ENCODE peak calls at places on chromosomes 3 and 15, in eight cellular contexts. One of them, this sample, is unnamed.
A peak's percentile ranks its signal among the peaks of the same experiment; 100 is the strongest.

GRCh38 chr3:182305881-182306665 is 487.2 kb upstream of the ATP11B start:
- DNase-seq in HFF-Myc: no peak
- DNase-seq in cardiac muscle cell: no peak
- DNase-seq in choroid plexus epithelial cell: no peak
- DNase-seq in colonic mucosa: no peak
- DNase-seq in GM12865: no peak
- DNase-seq in upper lobe of right lung: no peak
- DNase-seq in thoracic aorta: no peak
- DNase-seq in this sample: no peak

GRCh38 chr15:76195506-76196285 is 115.6 kb downstream of the ETFA start:
- DNase-seq in HFF-Myc: no peak
- DNase-seq in colonic mucosa: no peak
- DNase-seq in choroid plexus epithelial cell: no peak
- DNase-seq in upper lobe of right lung: no peak
- DNase-seq in GM12865: no peak
- DNase-seq in cardiac muscle cell: no peak
- DNase-seq in thoracic aorta: no peak
- DNase-seq in this sample: no peak

GRCh38 chr15:57026016-57026602 is 107.7 kb downstream of the TCF12 start:
- DNase-seq in cardiac muscle cell: no peak
- DNase-seq in GM12865: no peak
- DNase-seq in HFF-Myc: no peak
- DNase-seq in colonic mucosa: no peak
- DNase-seq in upper lobe of right lung: no peak
- DNase-seq in choroid plexus epithelial cell: no peak
- DNase-seq in thoracic aorta: no peak
- DNase-seq in this sample: no peak

GRCh38 chr15:55770261-55770660 is 27.3 kb upstream of the PRTG start:
- DNase-seq in choroid plexus epithelial cell: peak; percentile 44
- DNase-seq in upper lobe of right lung: no peak
- DNase-seq in thoracic aorta: no peak
- DNase-seq in colonic mucosa: no peak
- DNase-seq in GM12865: no peak
- DNase-seq in cardiac muscle cell: peak; percentile 34
- DNase-seq in HFF-Myc: peak; percentile 93
- DNase-seq in this sample: no peak

GRCh38 chr3:59540241-59540640 is 490.4 kb upstream of the CFAP20DC start:
- DNase-seq in thoracic aorta: no peak
- DNase-seq in HFF-Myc: no peak
- DNase-seq in GM12865: no peak
- DNase-seq in upper lobe of right lung: no peak
- DNase-seq in colonic mucosa: no peak
- DNase-seq in cardiac muscle cell: no peak
- DNase-seq in choroid plexus epithelial cell: peak; percentile 64
- DNase-seq in this sample: no peak

GRCh38 chr15:46091860-46092450 is 457.1 kb downstream of the SQOR start:
- DNase-seq in cardiac muscle cell: peak; percentile 29
- DNase-seq in colonic mucosa: peak; percentile 54
- DNase-seq in HFF-Myc: peak; percentile 15
- DNase-seq in thoracic aorta: no peak
- DNase-seq in GM12865: peak; percentile 25
- DNase-seq in choroid plexus epithelial cell: peak; percentile 5
- DNase-seq in upper lobe of right lung: no peak
- DNase-seq in this sample: no peak

GRCh38 chr3:136752046-136752326 is 192 bp downstream of the STAG1 start:
- DNase-seq in cardiac muscle cell: no peak
- DNase-seq in HFF-Myc: no peak
- DNase-seq in GM12865: no peak
- DNase-seq in colonic mucosa: no peak
- DNase-seq in upper lobe of right lung: no peak
- DNase-seq in choroid plexus epithelial cell: no peak
- DNase-seq in thoracic aorta: no peak
- DNase-seq in this sample: no peak

GRCh38 chr3:49353022-49353421 is 5.1 kb downstream of the GPX1 start:
- DNase-seq in thoracic aorta: no peak
- DNase-seq in GM12865: no peak
- DNase-seq in upper lobe of right lung: no peak
- DNase-seq in cardiac muscle cell: no peak
- DNase-seq in HFF-Myc: no peak
- DNase-seq in colonic mucosa: no peak
- DNase-seq in choroid plexus epithelial cell: no peak
- DNase-seq in this sample: no peak

GRCh38 chr3:1611824-1612223 is 486.8 kb upstream of the CNTN4 start:
- DNase-seq in upper lobe of right lung: no peak
- DNase-seq in colonic mucosa: no peak
- DNase-seq in GM12865: no peak
- DNase-seq in HFF-Myc: no peak
- DNase-seq in choroid plexus epithelial cell: no peak
- DNase-seq in thoracic aorta: no peak
- DNase-seq in cardiac muscle cell: no peak
- DNase-seq in this sample: no peak

DNA sequence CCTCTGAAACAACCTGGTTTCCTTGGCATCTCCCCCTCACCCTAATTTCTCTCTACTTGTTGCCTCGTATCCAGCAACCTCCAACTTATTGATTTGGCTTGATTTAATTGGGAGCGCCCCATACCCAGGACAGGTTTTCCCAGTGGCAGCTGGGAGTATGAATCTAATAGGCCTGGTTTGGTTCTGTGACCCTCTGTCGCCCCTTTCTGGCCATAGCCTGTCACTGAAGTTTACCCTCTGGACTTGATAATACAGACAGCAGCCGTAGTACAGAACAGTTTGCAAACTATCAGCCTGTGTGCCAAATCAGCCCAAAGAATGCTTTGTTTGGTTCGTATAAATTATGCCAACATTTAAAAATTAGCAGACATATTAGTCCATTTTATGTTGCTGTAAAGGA is 525.1 kb upstream of the GOLIM4 start:
- DNase-seq in GM12865: peak; percentile 51
- DNase-seq in thoracic aorta: no peak
- DNase-seq in HFF-Myc: no peak
- DNase-seq in upper lobe of right lung: no peak
- DNase-seq in colonic mucosa: peak; percentile 21
- DNase-seq in cardiac muscle cell: peak; percentile 37
- DNase-seq in choroid plexus epithelial cell: peak; percentile 22
- DNase-seq in this sample: peak; percentile 7
- TF ChIP-seq CTCF in GM12865: peak; percentile 56
- TF ChIP-seq CTCF in thoracic aorta: no peak
- TF ChIP-seq CTCF in HFF-Myc: peak; percentile 35
- TF ChIP-seq CTCF in upper lobe of right lung: peak; percentile 10
- TF ChIP-seq CTCF in colonic mucosa: no peak
- TF ChIP-seq CTCF in cardiac muscle cell: peak; percentile 55
- TF ChIP-seq CTCF in choroid plexus epithelial cell: peak; percentile 52
- TF ChIP-seq CTCF in this sample: peak; percentile 83

GRCh38 chr3:152196782-152197181 is 71.9 kb upstream of the MBNL1 start:
- DNase-seq in upper lobe of right lung: no peak
- DNase-seq in choroid plexus epithelial cell: no peak
- DNase-seq in cardiac muscle cell: no peak
- DNase-seq in thoracic aorta: no peak
- DNase-seq in colonic mucosa: no peak
- DNase-seq in HFF-Myc: no peak
- DNase-seq in GM12865: peak; percentile 80
- DNase-seq in this sample: no peak
- H3K4me3 ChIP-seq in upper lobe of right lung: peak overlapping the region; percentile 17
- H3K4me3 ChIP-seq in choroid plexus epithelial cell: no peak overlapping the region
- H3K4me3 ChIP-seq in cardiac muscle cell: no peak overlapping the region
- H3K4me3 ChIP-seq in thoracic aorta: peak overlapping the region; percentile 62
- H3K4me3 ChIP-seq in colonic mucosa: no peak overlapping the region
- H3K4me3 ChIP-seq in HFF-Myc: no peak overlapping the region
- H3K4me3 ChIP-seq in GM12865: peak overlapping the region; percentile 47
- H3K4me3 ChIP-seq in this sample: no peak overlapping the region

GRCh38 chr3:51391075-51391565 is at the start of gene RBM15B:
- DNase-seq in choroid plexus epithelial cell: peak; percentile 98
- DNase-seq in upper lobe of right lung: peak; percentile 99
- DNase-seq in GM12865: peak; percentile 98
- DNase-seq in thoracic aorta: peak; percentile 81
- DNase-seq in colonic mucosa: peak; percentile 97
- DNase-seq in HFF-Myc: peak; percentile 81
- DNase-seq in cardiac muscle cell: peak; percentile 98
- DNase-seq in this sample: peak; percentile 41
- TF ChIP-seq CTCF in choroid plexus epithelial cell: peak; percentile 82
- TF ChIP-seq CTCF in upper lobe of right lung: peak; percentile 89
- TF ChIP-seq CTCF in GM12865: peak; percentile 94
- TF ChIP-seq CTCF in thoracic aorta: peak; percentile 81
- TF ChIP-seq CTCF in colonic mucosa: peak; percentile 74
- TF ChIP-seq CTCF in HFF-Myc: peak; percentile 79
- TF ChIP-seq CTCF in cardiac muscle cell: peak; percentile 85
- TF ChIP-seq CTCF in this sample: peak; percentile 70

GRCh38 chr3:130758624-130759023 is 12.0 kb upstream of the PIK3R4 start:
- DNase-seq in colonic mucosa: no peak
- DNase-seq in thoracic aorta: no peak
- DNase-seq in HFF-Myc: no peak
- DNase-seq in upper lobe of right lung: no peak
- DNase-seq in GM12865: peak; percentile 8
- DNase-seq in cardiac muscle cell: no peak
- DNase-seq in choroid plexus epithelial cell: no peak
- DNase-seq in this sample: no peak
- H3K4me3 ChIP-seq in colonic mucosa: no peak overlapping the region
- H3K4me3 ChIP-seq in thoracic aorta: no peak overlapping the region
- H3K4me3 ChIP-seq in HFF-Myc: no peak overlapping the region
- H3K4me3 ChIP-seq in upper lobe of right lung: no peak overlapping the region
- H3K4me3 ChIP-seq in GM12865: no peak overlapping the region
- H3K4me3 ChIP-seq in cardiac muscle cell: no peak overlapping the region
- H3K4me3 ChIP-seq in choroid plexus epithelial cell: no peak overlapping the region
- H3K4me3 ChIP-seq in this sample: no peak overlapping the region

GRCh38 chr3:10703875-10704274 is 112.2 kb upstream of the SLC6A11 start:
- DNase-seq in choroid plexus epithelial cell: peak; percentile 46
- DNase-seq in GM12865: peak; percentile 4
- DNase-seq in colonic mucosa: no peak
- DNase-seq in cardiac muscle cell: peak; percentile 45
- DNase-seq in thoracic aorta: no peak
- DNase-seq in HFF-Myc: no peak
- DNase-seq in upper lobe of right lung: no peak
- DNase-seq in this sample: no peak
- TF ChIP-seq CTCF in choroid plexus epithelial cell: peak; percentile 48
- TF ChIP-seq CTCF in GM12865: peak; percentile 35
- TF ChIP-seq CTCF in colonic mucosa: no peak
- TF ChIP-seq CTCF in cardiac muscle cell: peak; percentile 42
- TF ChIP-seq CTCF in thoracic aorta: no peak
- TF ChIP-seq CTCF in HFF-Myc: peak; percentile 13
- TF ChIP-seq CTCF in upper lobe of right lung: no peak
- TF ChIP-seq CTCF in this sample: peak; percentile 48

This sample was measured in epithelial cell of proximal tubule.